ENCODE peak calls at places on chromosome 19, in ten cellular contexts. I is GM12878, M is sigmoid colon, A is A549, Q is upper lobe of left lung, O is tibial nerve, B is transverse colon, G is H1, L is ovary, F is SK-N-SH. W is an unnamed sample.

GRCh38 chr19:55196803-55197202 is 12.5 kb downstream of the PTPRH start:
- DNase-seq in I (no peak), M (no peak), A (no peak), Q (no peak), O (no peak), B (no peak), G (no peak), L (no peak), F (no peak), W (no peak)

GRCh38 chr19:32581704-32582164 is 744 bp downstream of the PDCD5 start:
- DNase-seq in I (no peak), M (no peak), A (peak; percentile 58), Q (no peak), O (no peak), B (peak; percentile 38), G (no peak), L (no peak), F (peak; percentile 55), W (no peak)

GRCh38 chr19:53957448-53958167 is 5.1 kb upstream of the CACNG8 start:
- DNase-seq in I (no peak), M (no peak), A (no peak), Q (no peak), O (no peak), B (no peak), G (no peak), L (no peak), F (no peak), W (no peak)

GRCh38 chr19:34232566-34233481 is 21.5 kb upstream of the GARRE1 start:
- DNase-seq in I (no peak), M (peak; percentile 77), A (peak; percentile 62), Q (no peak), O (peak; percentile 19), B (no peak), G (no peak), L (peak; percentile 63), F (no peak), W (no peak)

GRCh38 chr19:18915639-18916038 is 3.5 kb downstream of the COPE start:
- DNase-seq in I (no peak), M (no peak), A (no peak), Q (no peak), O (no peak), B (peak; percentile 39), G (no peak), L (no peak), F (peak; percentile 80), W (no peak)

GRCh38 chr19:8702350-8702749 is 3.8 kb upstream of the ACTL9 start:
- DNase-seq in I (no peak), M (no peak), A (no peak), Q (no peak), O (no peak), B (no peak), G (no peak), L (no peak), F (no peak), W (no peak)

GRCh38 chr19:33429891-33430673 is 56.6 kb downstream of the CEBPG start:
- DNase-seq in I (no peak), M (peak; percentile 46), A (no peak), Q (no peak), O (no peak), B (no peak), G (no peak), L (no peak), F (no peak), W (peak; percentile 65)

GRCh38 chr19:41998246-41999020 is 4.4 kb upstream of the ATP1A3 start:
- DNase-seq in I (no peak), M (no peak), A (peak; percentile 86), Q (peak; percentile 88), O (no peak), B (peak; percentile 43), G (no peak), L (no peak), F (peak; percentile 89), W (no peak)

GRCh38 chr19:5686647-5687359 is 3.3 kb upstream of the RPL36 start:
- DNase-seq in I (peak; percentile 73), M (peak; percentile 98), A (peak; percentile 74), Q (peak; percentile 100), O (peak; percentile 97), B (peak; percentile 100), G (peak; percentile 90), L (peak; percentile 97), F (peak; percentile 99), W (peak; percentile 99)
- TF ChIP-seq EP300 in I (no peak), M (no peak), A (no peak), Q (no peak), O (no peak), B (no peak), G (no peak), L (no peak), F (no peak), W (no peak)

GRCh38 chr19:10736189-10736588 is 18.3 kb downstream of the DNM2 start:
- DNase-seq in I (no peak), M (no peak), A (no peak), Q (no peak), O (no peak), B (peak; percentile 70), G (no peak), L (no peak), F (no peak), W (no peak)

GRCh38 chr19:10737680-10738079 is 19.8 kb downstream of the DNM2 start:
- DNase-seq in I (no peak), M (no peak), A (no peak), Q (no peak), O (no peak), B (no peak), G (no peak), L (no peak), F (no peak), W (no peak)

GRCh38 chr19:10730932-10731331 is 13.1 kb downstream of the DNM2 start:
- DNase-seq in I (no peak), M (no peak), A (no peak), Q (no peak), O (no peak), B (no peak), G (no peak), L (no peak), F (no peak), W (no peak)

GRCh38 chr19:10736916-10737551 is 19.2 kb downstream of the DNM2 start:
- DNase-seq in I (no peak), M (no peak), A (no peak), Q (no peak), O (no peak), B (no peak), G (no peak), L (no peak), F (no peak), W (no peak)

DNA sequence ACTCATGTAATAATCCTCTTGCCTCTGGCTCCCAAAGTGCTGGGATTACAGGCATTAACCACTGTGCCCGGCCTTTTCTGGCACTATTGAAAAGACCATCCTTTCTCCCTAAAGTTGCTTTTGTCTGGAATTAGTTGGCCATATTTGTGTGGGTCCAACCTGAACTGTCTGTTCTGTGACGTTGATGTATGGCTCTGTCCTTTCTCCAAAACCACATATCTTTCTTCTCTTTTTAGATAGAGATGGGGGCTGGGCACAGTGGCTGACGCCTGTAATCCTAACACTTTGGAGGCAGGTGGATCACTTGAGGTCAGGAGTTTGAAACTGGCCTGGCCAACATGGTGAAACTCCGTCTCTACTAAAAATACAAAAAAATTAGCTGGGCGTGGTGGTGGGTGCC is 17.9 kb downstream of the DNM2 start:
- DNase-seq in I (no peak), M (no peak), A (no peak), Q (no peak), O (no peak), B (no peak), G (no peak), L (no peak), F (no peak), W (no peak)
- H3K27ac ChIP-seq in I (no peak overlapping the region), M (no peak overlapping the region), A (no peak overlapping the region), Q (peak overlapping the region; percentile 86), O (no peak overlapping the region), B (peak overlapping the region; percentile 86), G (no peak overlapping the region), L (no peak overlapping the region), F (no peak overlapping the region), W (no peak overlapping the region)

DNA sequence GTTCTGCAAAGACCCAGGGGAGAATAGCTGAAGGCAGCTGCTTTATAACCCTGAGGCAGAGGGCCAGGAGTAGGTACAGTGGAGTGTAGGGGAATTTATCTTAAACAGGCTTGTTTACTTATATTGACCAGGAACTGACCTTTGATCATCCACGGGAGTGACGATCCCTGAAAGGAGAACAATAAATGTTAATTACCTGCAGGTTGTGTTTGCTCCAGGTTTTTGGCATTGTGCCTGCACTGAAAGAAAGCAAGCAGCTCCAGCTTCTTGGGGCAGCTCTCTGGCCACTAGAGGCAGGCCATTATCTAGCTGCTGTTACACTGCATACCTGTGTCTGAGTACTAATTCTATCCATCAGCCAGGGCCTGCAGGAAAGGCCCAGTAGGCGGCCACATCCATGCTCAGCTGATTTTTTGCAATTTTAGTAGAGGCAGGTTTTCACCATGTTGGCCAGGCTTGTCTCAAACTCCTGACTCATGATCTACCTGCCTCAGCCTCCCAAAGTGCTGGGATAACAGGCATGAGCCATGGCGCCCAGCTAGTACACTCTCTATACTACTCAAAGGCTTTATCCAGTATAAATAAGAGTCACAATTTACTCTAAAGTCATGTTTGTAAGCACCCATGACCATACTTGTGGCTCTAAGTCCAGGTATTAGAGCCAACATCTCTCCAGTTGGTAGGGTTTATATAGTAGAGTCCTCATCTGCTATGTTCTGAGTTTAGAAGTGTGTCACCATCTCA is 8.5 kb upstream of the ZNF91 start:
- DNase-seq in I (no peak), M (no peak), A (no peak), Q (no peak), O (no peak), B (peak; percentile 87), G (no peak), L (no peak), F (no peak), W (no peak)
- TF ChIP-seq EP300 in I (no peak), M (no peak), A (no peak), Q (no peak), O (no peak), B (no peak), G (no peak), L (no peak), F (no peak), W (no peak)

GRCh38 chr19:45403781-45404556 is 900 bp downstream of the PPP1R13L start:
- DNase-seq in I (no peak), M (peak; percentile 73), A (peak; percentile 95), Q (no peak), O (no peak), B (peak; percentile 82), G (no peak), L (no peak), F (peak; percentile 64), W (no peak)

GRCh38 chr19:45402469-45403070 is 2.3 kb downstream of the PPP1R13L start:
- DNase-seq in I (no peak), M (peak; percentile 66), A (peak; percentile 96), Q (peak; percentile 91), O (no peak), B (peak; percentile 67), G (no peak), L (no peak), F (peak; percentile 62), W (peak; percentile 76)

GRCh38 chr19:45400192-45400591 is 4.7 kb downstream of the PPP1R13L start:
- DNase-seq in I (no peak), M (no peak), A (no peak), Q (no peak), O (no peak), B (no peak), G (no peak), L (no peak), F (no peak), W (no peak)

GRCh38 chr19:45403272-45403671 is 1.6 kb downstream of the PPP1R13L start:
- DNase-seq in I (no peak), M (no peak), A (no peak), Q (no peak), O (no peak), B (no peak), G (no peak), L (no peak), F (no peak), W (no peak)

DNA sequence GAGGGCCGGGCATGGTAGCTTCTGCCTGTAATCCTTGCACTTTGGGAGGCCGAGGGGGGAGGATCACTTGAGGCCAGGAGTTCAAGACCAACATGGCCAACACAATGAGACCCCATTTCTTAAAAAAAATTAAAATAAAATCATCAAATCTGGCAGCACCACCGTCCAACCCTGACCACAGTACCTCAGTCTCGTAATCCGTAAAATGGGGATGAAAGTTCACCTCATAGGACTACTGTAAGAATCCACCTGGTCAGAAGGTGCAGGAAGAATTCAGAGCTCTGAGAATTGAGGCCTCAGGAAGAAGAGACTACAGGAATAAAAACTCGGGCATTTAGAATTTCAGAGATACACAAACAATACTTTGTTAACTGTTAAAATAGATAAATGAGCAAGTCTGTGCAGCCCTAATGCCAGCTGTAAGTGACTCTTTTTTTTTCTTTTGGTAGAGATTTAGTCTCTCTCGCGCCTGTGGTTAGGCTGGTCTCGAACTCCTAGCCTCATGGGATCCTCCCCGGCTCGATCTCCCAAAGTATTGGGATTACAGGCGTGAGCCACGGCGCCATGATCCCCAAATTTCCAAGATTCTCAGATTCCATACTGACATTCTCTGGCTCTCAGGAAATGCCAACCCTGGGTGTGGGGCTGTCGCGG is 2.9 kb downstream of the PPP1R13L start:
- DNase-seq in I (no peak), M (no peak), A (no peak), Q (no peak), O (no peak), B (no peak), G (no peak), L (no peak), F (no peak), W (no peak)
- H3K27ac ChIP-seq in I (no peak overlapping the region), M (peak overlapping the region; percentile 29), A (peak overlapping the region; percentile 96), Q (no peak overlapping the region), O (no peak overlapping the region), B (no peak overlapping the region), G (no peak overlapping the region), L (no peak overlapping the region), F (no peak overlapping the region), W (peak overlapping the region; percentile 96)

W was measured in suprapubic skin.